ENCODE peak calls at places on chromosomes 4 and X, in six cellular contexts. P, Q, F, I, B and R are unnamed samples.

GRCh38 chr4:101835121-101835904 is 44.8 kb downstream of the BANK1 start:
- DNase-seq in F (peak; percentile 15), B (no peak), I (no peak), Q (peak; percentile 54), P (no peak), R (no peak)

GRCh38 chrX:109954333-109954732 is 48.6 kb upstream of the TMEM164 start:
- DNase-seq in F (no peak), Q (peak; percentile 57), B (peak; percentile 21), I (no peak), P (no peak), R (no peak)

GRCh38 chrX:133847595-133847994 is 137.8 kb downstream of the GPC3 start:
- DNase-seq in B (no peak), I (no peak), Q (no peak), P (no peak), F (no peak), R (no peak)

GRCh38 chr4:6955261-6955911 is 45.8 kb downstream of the TBC1D14 start:
- DNase-seq in B (no peak), F (peak; percentile 60), P (no peak), Q (peak; percentile 58), I (no peak), R (no peak)

GRCh38 chr4:38803833-38804653 is 548 bp downstream of the TLR1 start:
- DNase-seq in F (no peak), I (no peak), Q (peak; percentile 23), B (peak; percentile 68), P (no peak), R (no peak)

GRCh38 chrX:118496763-118497079 is 1.1 kb downstream of the DOCK11 start:
- DNase-seq in Q (no peak), B (no peak), I (peak; percentile 21), P (no peak), F (no peak), R (peak; percentile 12)

GRCh38 chr4:54971474-54971950 is 153.9 kb downstream of the KDR start:
- DNase-seq in Q (peak; percentile 75), B (peak; percentile 65), F (peak; percentile 59), I (peak; percentile 60), P (peak; percentile 53), R (peak; percentile 82)

GRCh38 chr4:74376888-74377483 is 12.0 kb downstream of the EREG start:
- DNase-seq in B (peak; percentile 58), P (no peak), Q (peak; percentile 60), I (peak; percentile 32), F (peak; percentile 66), R (peak; percentile 63)

GRCh38 chrX:33188286-33188685 is 23.1 kb downstream of the DMD start:
- DNase-seq in Q (no peak), F (no peak), I (peak; percentile 50), B (no peak), P (no peak), R (peak; percentile 57)

GRCh38 chr4:8737075-8737474 is 134.6 kb downstream of the HMX1 start:
- DNase-seq in F (no peak), B (no peak), Q (no peak), I (no peak), P (no peak), R (no peak)

GRCh38 chrX:131288738-131289511 is at the start of gene IGSF1:
- DNase-seq in I (peak; percentile 74), P (no peak), F (peak; percentile 60), Q (no peak), B (peak; percentile 49), R (peak; percentile 80)

GRCh38 chr4:55186700-55187099 is 61.3 kb upstream of the KDR start:
- DNase-seq in B (no peak), I (peak; percentile 66), F (no peak), Q (no peak), P (no peak), R (peak; percentile 70)

GRCh38 chrX:40651620-40652223 is 4.4 kb upstream of the CXorf38 start:
- DNase-seq in F (peak; percentile 88), P (peak; percentile 45), B (peak; percentile 70), Q (peak; percentile 69), I (peak; percentile 82), R (peak; percentile 63)

GRCh38 chrX:148043456-148043855 is 62.3 kb downstream of the FMR1NB start:
- DNase-seq in I (no peak), Q (peak; percentile 1), P (no peak), B (no peak), F (no peak), R (no peak)

GRCh38 chrX:109716431-109717028 is 16.5 kb downstream of the ACSL4 start:
- DNase-seq in Q (no peak), B (no peak), P (no peak), I (no peak), F (no peak), R (no peak)

GRCh38 chrX:136170109-136170800 is 22.9 kb downstream of the FHL1 start:
- DNase-seq in I (no peak), P (no peak), B (no peak), F (peak; percentile 16), Q (no peak), R (no peak)

GRCh38 chr4:101346562-101347266 is 612 bp downstream of the PPP3CA start:
- DNase-seq in I (peak; percentile 80), P (no peak), Q (peak; percentile 23), F (peak; percentile 77), B (peak; percentile 64), R (peak; percentile 74)

GRCh38 chr4:154004859-154005520 is 216.1 kb upstream of the SFRP2 start:
- DNase-seq in B (no peak), I (no peak), P (no peak), F (peak; percentile 34), Q (no peak), R (no peak)

GRCh38 chr4:88791274-88791673 is 93.6 kb upstream of the NAP1L5 start:
- DNase-seq in B (peak; percentile 46), P (peak; percentile 13), I (no peak), F (no peak), Q (peak; percentile 45), R (peak; percentile 36)

GRCh38 chr4:151012836-151013235 is 2.2 kb downstream of the LRBA start:
- DNase-seq in B (no peak), I (peak; percentile 36), F (peak; percentile 56), Q (peak; percentile 60), P (peak; percentile 7), R (peak; percentile 21)

GRCh38 chrX:43469391-43470054 is 186.6 kb upstream of the MAOA start:
- DNase-seq in F (no peak), I (no peak), B (peak; percentile 70), Q (no peak), P (no peak), R (no peak)

GRCh38 chrX:136725446-136726104 is 55.2 kb downstream of the ARHGEF6 start:
- DNase-seq in B (no peak), Q (peak; percentile 50), P (no peak), I (no peak), F (peak; percentile 10), R (no peak)

GRCh38 chrX:129706395-129707072 is 32.2 kb upstream of the XPNPEP2 start:
- DNase-seq in F (no peak), Q (peak; percentile 30), I (no peak), B (no peak), P (no peak), R (no peak)

GRCh38 chrX:25012433-25012735 is 3.4 kb downstream of the ARX start:
- DNase-seq in P (no peak), B (peak; percentile 15), Q (no peak), F (no peak), I (peak; percentile 79), R (peak; percentile 62)
- TF ChIP-seq EZH2 in P (no peak), B (no peak), Q (no peak), F (peak; percentile 89), I (peak; percentile 95), R (peak; percentile 84)

GRCh38 chr4:5460106-5460801 is 248.1 kb downstream of the EVC2 start:
- DNase-seq in I (peak; percentile 63), F (peak; percentile 43), B (peak; percentile 23), Q (peak; percentile 32), P (peak; percentile 4), R (peak; percentile 71)
- TF ChIP-seq CTCF in I (peak; percentile 70), F (peak; percentile 56), B (peak; percentile 62), Q (peak; percentile 75), P (peak; percentile 74), R (peak; percentile 68)

DNA sequence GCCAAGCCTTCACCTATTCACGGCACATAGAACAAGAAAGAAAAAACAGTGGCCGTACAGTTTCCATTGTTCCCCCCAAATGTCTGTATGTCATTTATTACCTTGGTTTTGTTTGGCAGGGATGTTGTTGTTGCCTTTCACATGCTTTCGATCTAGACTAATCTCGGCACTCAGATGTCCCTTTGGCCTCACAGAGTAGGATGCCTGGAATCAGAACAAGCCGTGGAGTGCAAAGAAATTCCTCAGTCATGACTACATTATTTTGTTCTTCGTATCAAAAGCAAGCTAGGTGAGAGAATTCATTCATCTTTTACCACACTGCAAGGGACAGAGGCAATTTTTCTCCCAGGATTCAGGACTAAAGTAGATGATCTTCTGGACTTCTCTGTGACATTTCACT is 106.9 kb downstream of the SMIM20 start:
- DNase-seq in I (no peak), Q (no peak), P (no peak), F (no peak), B (no peak), R (no peak)
- TF ChIP-seq EZH2phosphoT487 in I (no peak), Q (no peak), P (no peak), F (no peak), B (no peak), R (no peak)

GRCh38 chr4:183517781-183518180 is 12.9 kb downstream of the ING2 start:
- DNase-seq in Q (no peak), B (no peak), F (no peak), I (no peak), P (no peak), R (no peak)

GRCh38 chr4:183527326-183527725 is 22.5 kb downstream of the ING2 start:
- DNase-seq in I (no peak), P (no peak), B (no peak), F (no peak), Q (no peak), R (no peak)

DNA sequence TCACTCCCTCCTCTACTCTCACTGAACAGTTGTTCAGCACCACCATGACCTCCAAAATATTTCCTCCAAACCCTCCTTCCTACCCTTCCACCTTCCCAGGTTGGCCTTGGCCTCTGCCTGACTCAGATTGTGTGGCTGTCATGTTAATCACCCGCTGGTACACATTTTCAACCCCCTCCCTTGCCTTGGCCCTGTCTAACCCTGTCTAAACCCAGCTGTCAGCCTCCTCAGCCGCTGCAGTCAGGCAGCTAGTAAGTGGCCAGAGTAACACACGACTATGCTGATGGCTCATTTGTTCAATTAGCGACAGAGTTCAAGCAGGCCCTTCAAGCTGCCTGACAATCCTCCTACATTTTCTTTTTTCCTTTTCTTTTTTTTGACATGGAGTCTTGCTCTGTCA is 18.0 kb downstream of the ING2 start:
- DNase-seq in B (no peak), F (no peak), I (no peak), Q (no peak), P (no peak), R (no peak)
- TF ChIP-seq EZH2 in B (no peak), F (no peak), I (no peak), Q (no peak), P (no peak), R (no peak)